ENCODE peak calls at places on chromosome 22, in ten cellular contexts. C is transverse colon, A is sigmoid colon, E is breast epithelium, P is H1, I is HCT116, G is endothelial cell of umbilical vein, S is GM12878, L is prostate gland, W is upper lobe of left lung. O is an unnamed sample. For H3K36me3, the result is how much of the 10 kb centered on the place peaks cover.

GRCh38 chr22:45878051-45878764 is 98.8 kb downstream of the WNT7B start:
- DNase-seq in G (no peak), L (no peak), A (peak), S (no peak), E (peak), P (no peak), C (peak), W (peak), I (no peak), O (peak)

GRCh38 chr22:35344956-35345690 is 35.8 kb upstream of the HMOX1 start:
- DNase-seq in W (no peak), A (no peak), G (no peak), C (peak), L (no peak), E (no peak), P (no peak), S (no peak), I (no peak), O (no peak)

GRCh38 chr22:48870436-48870835 is 957.2 kb downstream of the BRD1 start:
- DNase-seq in C (no peak), G (no peak), A (peak), S (no peak), L (no peak), P (no peak), E (no peak), W (peak), I (no peak), O (peak)

GRCh38 chr22:17412232-17412631 is 43.0 kb downstream of the CECR2 start:
- DNase-seq in S (no peak), P (no peak), G (no peak), E (no peak), C (no peak), A (no peak), L (no peak), I (no peak), W (peak), O (no peak)

GRCh38 chr22:29946220-29946619 is 63.2 kb downstream of the MTMR3 start:
- DNase-seq in C (no peak), S (no peak), P (no peak), L (no peak), A (no peak), E (no peak), W (no peak), G (no peak), I (no peak), O (no peak)

GRCh38 chr22:10778296-10778814 is 4749.6 kb upstream of the OR11H1 start:
- DNase-seq in A (no peak), L (no peak), I (no peak), S (no peak), E (no peak), C (no peak), G (no peak), P (no peak), W (no peak), O (no peak)

GRCh38 chr22:39170825-39171622 is 18.5 kb upstream of the CBX7 start:
- DNase-seq in E (peak), I (peak), L (peak), A (peak), W (peak), S (peak), G (peak), C (peak), P (no peak), O (peak)

GRCh38 chr22:35352214-35353111 is 28.4 kb upstream of the HMOX1 start:
- DNase-seq in P (no peak), G (peak), A (peak), C (peak), L (no peak), E (no peak), I (no peak), S (no peak), W (peak), O (peak)

GRCh38 chr22:33083212-33083611 is 25.0 kb upstream of the SYN3 start:
- DNase-seq in L (no peak), I (no peak), G (no peak), S (peak), C (no peak), W (no peak), E (no peak), P (no peak), A (no peak), O (no peak)

GRCh38 chr22:48089601-48090331 is 1327.3 kb downstream of the TBC1D22A start:
- DNase-seq in A (peak), P (no peak), G (no peak), E (peak), L (peak), C (no peak), W (no peak), S (no peak), I (no peak), O (peak)

GRCh38 chr22:46233231-46233630 is 16.9 kb downstream of the CDPF1 start:
- DNase-seq in G (peak), L (no peak), C (no peak), A (peak), P (no peak), E (no peak), I (no peak), W (peak), S (no peak), O (peak)

GRCh38 chr22:30890689-30891442 is 77.7 kb downstream of the MORC2 start:
- DNase-seq in C (peak), W (no peak), S (no peak), G (peak), L (no peak), P (no peak), A (peak), I (peak), E (no peak), O (peak)

GRCh38 chr22:31893460-31893859 is 50.9 kb upstream of the YWHAH start:
- DNase-seq in A (no peak), S (no peak), I (no peak), C (no peak), E (no peak), G (no peak), W (no peak), L (no peak), P (no peak), O (peak)

GRCh38 chr22:31212783-31213626 is 907 bp downstream of the LIMK2 start:
- DNase-seq in W (no peak), S (no peak), A (no peak), G (peak), P (no peak), L (no peak), E (no peak), I (no peak), C (no peak), O (peak)

GRCh38 chr22:27616033-27616432 is 185.5 kb downstream of the MN1 start:
- DNase-seq in G (no peak), P (no peak), S (no peak), I (no peak), C (no peak), L (no peak), A (no peak), W (no peak), E (no peak), O (no peak)

GRCh38 chr22:21624120-21624879 is 5.5 kb downstream of the YDJC start:
- DNase-seq in A (no peak), G (no peak), I (no peak), E (no peak), S (no peak), L (peak), P (no peak), W (no peak), C (peak), O (no peak)

GRCh38 chr22:31250740-31251330 is 38.7 kb downstream of the LIMK2 start:
- DNase-seq in P (no peak), G (no peak), I (no peak), S (no peak), L (peak), C (no peak), A (no peak), E (no peak), W (no peak), O (no peak)

GRCh38 chr22:31141551-31141950 is 1.2 kb upstream of the PLA2G3 start:
- DNase-seq in W (no peak), I (no peak), G (no peak), P (no peak), A (no peak), E (no peak), C (no peak), L (no peak), S (no peak), O (no peak)

GRCh38 chr22:29302681-29303465 is 3.6 kb upstream of the GAS2L1 start:
- DNase-seq in S (no peak), I (no peak), L (no peak), C (no peak), G (no peak), E (no peak), P (no peak), W (peak), A (no peak), O (no peak)

GRCh38 chr22:26103023-26103422 is 66.2 kb upstream of the SEZ6L start:
- DNase-seq in S (no peak), P (no peak), C (no peak), L (no peak), A (no peak), E (no peak), W (no peak), G (no peak), I (no peak), O (no peak)

GRCh38 chr22:46143491-46144147 is 6.7 kb upstream of the PPARA start:
- DNase-seq in P (no peak), A (peak), W (no peak), S (no peak), C (no peak), E (no peak), L (peak), I (no peak), G (no peak), O (no peak)

GRCh38 chr22:23300476-23300875 is 120.2 kb downstream of the BCR start:
- DNase-seq in P (no peak), G (no peak), S (no peak), E (no peak), L (no peak), A (no peak), I (no peak), W (no peak), C (no peak), O (no peak)

GRCh38 chr22:40258463-40259046 is 80.8 kb downstream of the TNRC6B start:
- DNase-seq in W (no peak), P (no peak), L (no peak), S (no peak), E (no peak), I (peak), A (no peak), G (peak), C (no peak), O (no peak)

GRCh38 chr22:46770151-46770641 is 7.7 kb downstream of the TBC1D22A start:
- DNase-seq in C (no peak), E (no peak), S (no peak), P (no peak), W (no peak), A (no peak), I (no peak), G (no peak), L (no peak), O (peak)

GRCh38 chr22:28937206-28938025 is 54.0 kb downstream of the ZNRF3 start:
- DNase-seq in A (no peak), C (no peak), I (no peak), S (no peak), W (no peak), G (no peak), E (no peak), L (peak), P (no peak), O (no peak)

GRCh38 chr22:41537203-41537602 is 7.1 kb downstream of the POLR3H start:
- DNase-seq in G (no peak), P (no peak), L (no peak), C (no peak), W (no peak), S (no peak), A (no peak), E (no peak), I (no peak), O (no peak)

GRCh38 chr22:47795477-47796127 is 1033.2 kb downstream of the TBC1D22A start:
- DNase-seq in C (no peak), I (no peak), A (no peak), G (no peak), S (no peak), E (peak), L (no peak), W (no peak), P (no peak), O (peak)

GRCh38 chr22:19367763-19368367 is 63.7 kb downstream of the HIRA start:
- DNase-seq in E (no peak), I (no peak), S (no peak), G (no peak), C (no peak), W (no peak), P (no peak), L (no peak), A (no peak), O (no peak)

GRCh38 chr22:22999473-22999872 is 70.8 kb upstream of the GNAZ start:
- DNase-seq in E (no peak), P (no peak), L (no peak), G (no peak), W (no peak), C (no peak), A (no peak), S (no peak), I (no peak), O (no peak)

GRCh38 chr22:46849101-46849500 is 86.7 kb downstream of the TBC1D22A start:
- DNase-seq in C (no peak), I (no peak), L (no peak), S (no peak), A (no peak), G (no peak), W (no peak), E (no peak), P (no peak), O (no peak)

GRCh38 chr22:41915035-41915782 is at the start of gene SHISA8:
- DNase-seq in P (no peak), S (no peak), W (no peak), G (peak), A (no peak), I (no peak), E (peak), L (no peak), C (peak), O (peak)

GRCh38 chr22:30717331-30717921 is 22.8 kb downstream of the OSBP2 start:
- DNase-seq in P (no peak), W (no peak), I (peak), S (no peak), G (peak), C (no peak), E (no peak), L (no peak), A (no peak), O (no peak)

GRCh38 chr22:27663812-27664211 is 137.7 kb downstream of the MN1 start:
- DNase-seq in E (no peak), G (peak), W (no peak), C (no peak), L (no peak), P (no peak), A (no peak), S (no peak), I (no peak), O (no peak)

GRCh38 chr22:44270556-44270880 is 42.2 kb downstream of the SHISAL1 start:
- DNase-seq in W (no peak), G (no peak), C (no peak), I (no peak), A (no peak), L (no peak), E (no peak), S (no peak), P (no peak), O (peak)

GRCh38 chr22:46851941-46852340 is 89.5 kb downstream of the TBC1D22A start:
- DNase-seq in A (no peak), P (no peak), W (no peak), I (no peak), G (no peak), C (no peak), E (no peak), S (no peak), L (no peak), O (no peak)

GRCh38 chr22:42937164-42937854 is 77.6 kb downstream of the PACSIN2 start:
- DNase-seq in S (no peak), P (no peak), L (no peak), C (peak), I (peak), A (peak), W (peak), G (no peak), E (peak), O (peak)
- TF ChIP-seq POLR2AphosphoS5 in S (peak), P (no peak), L (peak), C (no peak), I (no peak), A (no peak), W (peak), G (no peak), E (no peak), O (peak)

DNA sequence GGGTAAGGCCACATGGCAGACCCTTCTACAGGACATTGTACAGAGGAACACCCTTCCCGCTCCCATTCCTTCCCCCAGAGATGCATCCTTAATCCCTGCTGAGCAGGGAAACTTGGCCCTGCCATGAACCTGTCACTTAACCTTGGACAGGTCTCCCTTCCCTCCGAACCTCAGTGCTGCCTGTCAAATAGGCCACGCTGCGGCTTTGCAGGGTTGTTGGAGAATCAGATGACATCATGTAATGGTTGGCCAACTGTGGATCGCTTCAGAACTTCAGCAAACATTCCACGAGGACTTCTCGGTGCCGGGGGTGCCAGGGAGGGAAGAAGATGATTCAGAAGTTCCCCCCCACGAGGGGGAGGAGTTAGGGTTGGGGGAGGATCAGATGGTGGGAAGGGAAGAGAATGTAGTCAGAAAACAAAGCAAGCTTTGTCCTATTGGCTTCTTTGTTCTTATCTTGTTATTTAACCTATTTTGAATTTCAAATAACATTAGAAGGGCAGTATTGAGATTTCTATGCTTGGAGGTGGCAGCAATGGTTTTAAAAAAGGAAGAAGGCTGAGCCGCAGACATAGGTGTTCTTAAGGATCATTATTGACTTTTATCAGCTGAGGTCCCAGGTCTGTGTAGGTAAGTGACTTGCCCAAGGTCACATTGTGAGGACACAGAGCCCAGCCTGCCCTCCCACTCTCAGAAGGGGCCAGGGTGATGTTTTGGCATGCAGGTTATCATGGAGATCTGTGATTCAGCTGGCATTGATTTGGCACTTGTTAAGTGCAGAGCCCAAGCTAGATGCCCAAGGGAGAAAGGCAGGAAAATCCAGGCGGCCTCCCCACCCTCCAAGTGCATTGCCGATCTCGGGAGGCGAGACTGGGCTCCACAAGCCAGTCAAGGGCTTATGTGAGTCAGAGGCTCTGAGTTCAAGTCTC is 3.1 kb downstream of the CDC42EP1 start:
- DNase-seq in W (peak), E (peak), C (peak), S (no peak), A (peak), L (peak), I (peak), P (no peak), G (peak), O (no peak)
- TF ChIP-seq POLR2A in W (no peak), E (no peak), C (no peak), S (no peak), A (no peak), L (no peak), I (no peak), P (no peak), G (peak), O (no peak)

GRCh38 chr22:24789516-24789915 is 15.0 kb upstream of the PIWIL3 start:
- DNase-seq in G (no peak), C (no peak), P (no peak), E (no peak), I (no peak), S (no peak), W (no peak), L (no peak), A (no peak), O (peak)
- H3K36me3 ChIP-seq in G (under half), C (under half), P (under half), E (under half), I (under half), S (under half), W (under half), L (under half), A (under half), O (under half)

GRCh38 chr22:50247748-50248147 is 2.9 kb upstream of the TUBGCP6 start:
- DNase-seq in W (no peak), G (peak), I (peak), E (no peak), A (no peak), C (peak), P (no peak), L (no peak), S (no peak), O (no peak)
- TF ChIP-seq POLR2AphosphoS5 in W (no peak), G (no peak), I (no peak), E (no peak), A (no peak), C (no peak), P (no peak), L (peak), S (no peak), O (peak)

DNA sequence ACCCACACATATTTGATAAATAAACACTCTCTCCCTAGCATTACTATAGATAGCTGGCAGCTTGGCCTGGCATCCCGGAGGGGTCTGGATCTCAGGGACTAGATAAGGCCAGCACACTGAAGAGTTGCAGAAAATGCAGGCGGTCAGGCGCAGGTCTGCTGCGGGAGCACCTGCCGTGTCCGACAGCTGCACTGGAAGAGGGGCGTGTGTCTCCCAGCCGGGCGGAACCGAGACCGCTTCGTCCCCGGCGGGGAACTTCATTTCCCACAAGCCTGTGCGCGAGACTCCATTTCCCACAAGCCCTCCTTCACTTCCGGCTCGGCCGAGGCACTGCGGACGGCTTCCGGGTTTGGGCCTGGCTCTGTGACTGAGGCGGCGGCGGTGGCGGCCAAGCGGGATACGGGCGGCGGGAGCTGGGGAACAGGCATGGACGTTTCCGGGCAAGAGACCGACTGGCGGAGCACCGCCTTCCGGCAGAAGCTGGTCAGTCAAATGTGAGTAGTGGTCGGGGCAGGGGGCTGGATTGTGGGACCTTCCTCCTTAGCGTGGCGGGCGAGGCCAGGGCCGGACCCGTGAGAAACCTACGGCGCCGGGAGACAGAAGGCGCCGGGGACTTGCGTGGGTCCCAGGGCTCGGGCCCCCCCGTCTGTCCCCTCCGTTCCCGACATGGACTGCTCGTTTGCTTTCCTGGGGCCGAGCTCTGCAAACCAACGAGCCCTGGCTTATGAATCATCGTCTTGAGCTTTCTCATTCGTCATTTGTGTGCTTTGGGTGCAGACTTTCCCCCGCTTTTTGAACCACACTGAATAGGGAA is at the start of gene MED15:
- DNase-seq in L (peak), G (peak), W (peak), E (peak), C (peak), S (peak), A (peak), P (peak), I (peak), O (peak)
- TF ChIP-seq POLR2A in L (peak), G (peak), W (peak), E (peak), C (peak), S (peak), A (peak), P (peak), I (peak), O (no peak)

DNA sequence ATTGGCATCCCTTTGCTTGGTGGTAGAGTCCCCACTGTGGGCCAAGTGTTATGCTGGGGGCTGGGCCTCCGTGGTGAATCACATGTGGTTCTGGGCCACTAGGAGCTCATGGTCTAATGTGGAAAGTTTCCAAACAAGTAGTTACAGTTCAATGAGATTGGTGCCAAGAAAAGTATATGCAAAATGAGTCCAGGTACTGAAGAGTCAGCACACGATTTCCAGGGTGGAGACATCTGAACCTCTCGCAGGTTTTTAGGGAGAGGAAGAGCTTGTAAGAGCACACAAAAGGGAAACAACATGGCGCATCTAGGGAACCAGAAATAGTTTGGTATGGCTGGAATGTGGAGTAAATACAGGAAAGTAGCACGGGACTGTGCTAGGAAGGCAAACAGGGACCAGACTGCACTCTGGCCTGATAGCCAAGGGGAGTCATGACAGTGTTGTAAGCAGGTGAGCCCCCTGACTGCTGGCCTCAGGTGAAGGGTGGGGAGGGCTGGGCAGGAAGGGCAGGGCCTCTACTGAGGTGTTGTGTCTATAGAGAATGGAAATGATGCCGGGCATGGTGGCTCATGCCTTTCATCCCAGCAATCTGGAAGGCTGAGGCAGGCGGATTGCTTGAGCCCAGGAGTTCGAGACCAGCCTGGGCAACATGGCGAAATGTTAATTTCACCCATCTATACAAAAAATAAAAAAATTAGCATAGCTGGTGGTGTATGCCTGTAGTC is 12.6 kb downstream of the POLR2F start:
- DNase-seq in A (no peak), P (no peak), G (no peak), S (no peak), I (no peak), E (no peak), W (no peak), L (no peak), C (no peak), O (no peak)
- H3K36me3 ChIP-seq in A (under half), P (under half), G (under half), S (under half), I (under half), E (under half), W (under half), L (under half), C (under half), O (half or more)